ENCODE peak calls at places on chromosomes 11 and 22, in nine cellular contexts. Z is EL; K is NCI-H2081; O is SJSA1; M is stimulated activated effector memory CD8-positive, alpha-beta T cell treated with anti-CD3 and anti-CD28 coated beads, Interleukin-12 subunit alpha, Interleukin-12 subunit beta, amount 100 ng/mL, for 72 hours; G is stimulated activated CD4-positive, alpha-beta T cell treated with anti-CD3 and anti-CD28 coated beads, Interleukin-1b, Interleukin-23, amount 100 ng/mL, for 1 hour; W is astrocyte of the cerebellum; L is naive thymus-derived CD8-positive, alpha-beta T cell; R is omental fat pad. Y is an unnamed sample.

GRCh38 chr11:47514825-47515647 is 37.9 kb downstream of the CELF1 start:
- DNase-seq in Z (peak), K (no peak), O (no peak), M (peak), G (no peak), W (peak), L (no peak), R (no peak), Y (no peak)

GRCh38 chr22:44645083-44645482 is 56.9 kb upstream of the PRR5 start:
- DNase-seq in Z (no peak), K (no peak), O (no peak), M (no peak), G (no peak), W (no peak), L (no peak), R (no peak), Y (no peak)

GRCh38 chr11:72813740-72814138 is 472 bp upstream of the ATG16L2 start:
- DNase-seq in Z (peak), K (peak), O (peak), M (no peak), G (no peak), W (no peak), L (no peak), R (peak), Y (no peak)

GRCh38 chr22:35328472-35328885 is 28.8 kb downstream of the TOM1 start:
- DNase-seq in Z (no peak), K (no peak), O (no peak), M (no peak), G (no peak), W (no peak), L (no peak), R (no peak), Y (no peak)

GRCh38 chr11:114399490-114399889 is 821 bp downstream of the C11orf71 start:
- DNase-seq in Z (no peak), K (no peak), O (no peak), M (no peak), G (no peak), W (no peak), L (no peak), R (no peak), Y (no peak)

GRCh38 chr11:43676933-43677332 is 3.6 kb upstream of the HSD17B12 start:
- DNase-seq in Z (no peak), K (no peak), O (no peak), M (no peak), G (no peak), W (no peak), L (no peak), R (no peak), Y (no peak)

GRCh38 chr22:44730034-44730433 is 22.3 kb upstream of the ARHGAP8 start:
- DNase-seq in Z (no peak), K (no peak), O (no peak), M (no peak), G (no peak), W (no peak), L (no peak), R (no peak), Y (no peak)

GRCh38 chr11:107756553-107756952 is 44.7 kb upstream of the SLN start:
- DNase-seq in Z (no peak), K (no peak), O (no peak), M (no peak), G (no peak), W (no peak), L (no peak), R (no peak), Y (no peak)

GRCh38 chr11:8706673-8707432 is 24.3 kb downstream of the RPL27A start:
- DNase-seq in Z (no peak), K (no peak), O (no peak), M (no peak), G (no peak), W (no peak), L (no peak), R (no peak), Y (no peak)

GRCh38 chr22:45784357-45785277 is 113.0 kb downstream of the ATXN10 start:
- DNase-seq in Z (no peak), K (no peak), O (no peak), M (no peak), G (no peak), W (no peak), L (no peak), R (no peak), Y (no peak)

GRCh38 chr22:24104307-24105017 is 76.8 kb upstream of the SUSD2 start:
- DNase-seq in Z (no peak), K (no peak), O (no peak), M (peak), G (no peak), W (no peak), L (no peak), R (no peak), Y (no peak)

GRCh38 chr11:9906043-9906791 is 242.3 kb downstream of the SWAP70 start:
- DNase-seq in Z (peak), K (no peak), O (peak), M (no peak), G (no peak), W (peak), L (no peak), R (no peak), Y (no peak)

GRCh38 chr22:23862103-23862502 is 4.4 kb downstream of the SLC2A11 start:
- DNase-seq in Z (peak), K (peak), O (no peak), M (no peak), G (no peak), W (no peak), L (no peak), R (no peak), Y (peak)

GRCh38 chr22:35218079-35218478 is 39.2 kb upstream of the HMGXB4 start:
- DNase-seq in Z (peak), K (no peak), O (no peak), M (no peak), G (no peak), W (no peak), L (no peak), R (no peak), Y (no peak)

GRCh38 chr11:86760577-86760976 is 39.8 kb upstream of the PRSS23 start:
- DNase-seq in Z (no peak), K (no peak), O (no peak), M (no peak), G (no peak), W (no peak), L (no peak), R (no peak), Y (no peak)